ENCODE peak calls at places on chromosome 12, in ten cellular contexts. V is neural crest cell; U is activated CD4-positive, alpha-beta T cell treated with anti-CD3 and anti-CD28 coated beads for 36 hours; T is GM10248; H is WERI-Rb-1; L is NCI-H1694 treated with DMSO at 0.1 percent for 48 hours; Y is cardiac septum; P is endodermal cell; S is endothelial cell; E is NCI-H345. A is an unnamed sample.

GRCh38 chr12:127926004-127926403 is 341.0 kb upstream of the TMEM132C start:
- DNase-seq in E (no peak), U (no peak), Y (no peak), P (peak; percentile 86), V (peak; percentile 26), H (peak; percentile 33), T (no peak), L (no peak), S (no peak), A (peak; percentile 40)

GRCh38 chr12:104213952-104214351 is 1.6 kb upstream of the TXNRD1 start:
- DNase-seq in Y (no peak), V (no peak), T (no peak), P (no peak), S (no peak), L (no peak), H (no peak), U (no peak), E (peak; percentile 50), A (no peak)

GRCh38 chr12:120439646-120440247 is 1.8 kb downstream of the COX6A1 start:
- DNase-seq in L (peak; percentile 24), H (peak; percentile 79), V (peak; percentile 62), S (peak; percentile 71), T (peak; percentile 80), P (peak; percentile 95), U (peak; percentile 89), E (peak; percentile 67), Y (no peak), A (peak; percentile 91)

GRCh38 chr12:6430990-6431353 is 13.8 kb upstream of the CD27 start:
- DNase-seq in S (no peak), H (no peak), Y (no peak), L (no peak), T (no peak), V (no peak), E (no peak), U (no peak), P (peak; percentile 39), A (no peak)

GRCh38 chr12:115763982-115764621 is 513.4 kb downstream of the MED13L start:
- DNase-seq in U (no peak), T (no peak), Y (no peak), P (no peak), L (no peak), S (no peak), H (no peak), E (peak; percentile 28), V (no peak), A (no peak)

GRCh38 chr12:94074970-94075695 is 73.2 kb upstream of the PLXNC1 start:
- DNase-seq in L (peak; percentile 46), S (peak; percentile 32), H (peak; percentile 49), Y (no peak), E (peak; percentile 30), U (peak; percentile 46), T (peak; percentile 26), P (peak; percentile 83), V (no peak), A (peak; percentile 58)

GRCh38 chr12:82359115-82359478 is 768 bp downstream of the METTL25 start:
- DNase-seq in S (peak; percentile 15), T (peak; percentile 18), E (peak; percentile 45), V (no peak), H (peak; percentile 16), Y (no peak), L (no peak), U (peak; percentile 23), P (peak; percentile 77), A (peak; percentile 57)

GRCh38 chr12:115640929-115641328 is 636.6 kb downstream of the MED13L start:
- DNase-seq in T (no peak), Y (no peak), P (no peak), L (no peak), U (no peak), V (no peak), H (no peak), S (no peak), E (no peak), A (no peak)

GRCh38 chr12:53229454-53229853 is 2.6 kb downstream of the RARG start:
- DNase-seq in L (no peak), U (no peak), S (no peak), H (no peak), V (no peak), P (no peak), E (no peak), T (no peak), Y (no peak), A (peak; percentile 24)

GRCh38 chr12:85280138-85280983 is at the start of gene ALX1:
- DNase-seq in E (peak; percentile 34), L (no peak), H (peak; percentile 76), P (peak; percentile 97), Y (no peak), U (peak; percentile 10), V (peak; percentile 67), T (peak; percentile 13), S (peak; percentile 73), A (peak; percentile 73)

GRCh38 chr12:107283652-107284051 is 190.3 kb upstream of the CRY1 start:
- DNase-seq in P (no peak), Y (no peak), L (no peak), H (no peak), E (no peak), S (no peak), U (no peak), T (no peak), V (no peak), A (no peak)

GRCh38 chr12:53160000-53160399 is 20.5 kb upstream of the ZNF740 start:
- DNase-seq in H (no peak), U (no peak), Y (no peak), P (peak; percentile 62), E (no peak), V (no peak), L (no peak), T (no peak), S (no peak), A (peak; percentile 72)

GRCh38 chr12:51622564-51622963 is 31.5 kb downstream of the SCN8A start:
- DNase-seq in L (no peak), U (no peak), E (no peak), V (no peak), Y (no peak), H (no peak), P (peak; percentile 62), S (no peak), T (no peak), A (no peak)

GRCh38 chr12:12228402-12228801 is 38.4 kb downstream of the LRP6 start:
- DNase-seq in S (no peak), H (no peak), T (no peak), U (no peak), Y (no peak), V (no peak), P (peak; percentile 73), L (no peak), E (no peak), A (no peak)

GRCh38 chr12:24605466-24605865 is 343.4 kb downstream of the BCAT1 start:
- DNase-seq in S (no peak), L (no peak), T (no peak), H (no peak), E (no peak), V (no peak), Y (no peak), U (no peak), P (no peak), A (no peak)

GRCh38 chr12:98465950-98466349 is 49.4 kb upstream of the TMPO start:
- DNase-seq in T (no peak), S (no peak), H (no peak), V (no peak), L (no peak), P (no peak), U (no peak), Y (no peak), E (no peak), A (no peak)

GRCh38 chr12:106331594-106331993 is 26.0 kb upstream of the POLR3B start:
- DNase-seq in V (no peak), S (no peak), T (no peak), H (no peak), U (no peak), Y (no peak), P (no peak), E (no peak), L (no peak), A (peak; percentile 17)

GRCh38 chr12:3598896-3599295 is 107.9 kb downstream of the PRMT8 start:
- DNase-seq in E (no peak), L (no peak), S (no peak), T (no peak), V (no peak), U (no peak), P (no peak), H (no peak), Y (no peak), A (no peak)

GRCh38 chr12:132608231-132609171 is 1.9 kb downstream of the LRCOL1 start:
- DNase-seq in T (no peak), L (no peak), E (no peak), H (no peak), S (no peak), Y (peak; percentile 60), U (no peak), P (peak; percentile 51), V (no peak), A (no peak)

GRCh38 chr12:66751432-66752113 is 72.7 kb upstream of the GRIP1 start:
- DNase-seq in E (no peak), T (no peak), H (no peak), S (no peak), U (no peak), V (no peak), P (no peak), Y (no peak), L (no peak), A (no peak)

A was measured in H7.